ENCODE peak calls at places on chromosomes 5 and 9, in four cellular contexts. One of them, this sample, is unnamed.
A peak's percentile ranks its signal among the peaks of the same experiment; 100 is the strongest.

GRCh38 chr9:86303316-86303975 is 21.1 kb upstream of the ISCA1 start:
- DNase-seq in HepG2: no peak
- DNase-seq in A549: no peak
- DNase-seq in K562: peak; percentile 12
- DNase-seq in this sample: no peak

GRCh38 chr5:99460701-99461100 is 531.9 kb upstream of the CHD1 start:
- DNase-seq in A549: no peak
- DNase-seq in HepG2: no peak
- DNase-seq in K562: no peak
- DNase-seq in this sample: no peak

GRCh38 chr9:31168161-31168560 is 1216.3 kb upstream of the ACO1 start:
- DNase-seq in A549: no peak
- DNase-seq in K562: no peak
- DNase-seq in HepG2: no peak
- DNase-seq in this sample: no peak

GRCh38 chr9:98993570-98993945 is 49.9 kb downstream of the COL15A1 start:
- DNase-seq in A549: peak; percentile 33
- DNase-seq in K562: no peak
- DNase-seq in HepG2: no peak
- DNase-seq in this sample: no peak

GRCh38 chr9:94804917-94805544 is 78.5 kb downstream of the AOPEP start:
- DNase-seq in A549: peak; percentile 62
- DNase-seq in HepG2: no peak
- DNase-seq in K562: no peak
- DNase-seq in this sample: no peak

GRCh38 chr5:54470191-54470590 is 14.7 kb downstream of the HSPB3 start:
- DNase-seq in HepG2: no peak
- DNase-seq in A549: no peak
- DNase-seq in K562: no peak
- DNase-seq in this sample: no peak

GRCh38 chr5:145917288-145917687 is 19.1 kb upstream of the SH3RF2 start:
- DNase-seq in A549: no peak
- DNase-seq in K562: no peak
- DNase-seq in HepG2: no peak
- DNase-seq in this sample: no peak

GRCh38 chr9:136093331-136093986 is 1.6 kb downstream of the NACC2 start:
- DNase-seq in HepG2: no peak
- DNase-seq in K562: peak; percentile 80
- DNase-seq in A549: peak; percentile 51
- DNase-seq in this sample: no peak

GRCh38 chr5:56530031-56530430 is 285.3 kb upstream of the MAP3K1 start:
- DNase-seq in K562: peak; percentile 6
- DNase-seq in HepG2: no peak
- DNase-seq in A549: no peak
- DNase-seq in this sample: no peak

GRCh38 chr5:10552183-10553143 is 11.4 kb upstream of the ANKRD33B start:
- DNase-seq in A549: peak; percentile 51
- DNase-seq in HepG2: no peak
- DNase-seq in K562: no peak
- DNase-seq in this sample: no peak

GRCh38 chr9:9792144-9792857 is 820.5 kb downstream of the PTPRD start:
- DNase-seq in HepG2: no peak
- DNase-seq in K562: no peak
- DNase-seq in A549: no peak
- DNase-seq in this sample: no peak

GRCh38 chr5:94243612-94244011 is 374.8 kb downstream of the KIAA0825 start:
- DNase-seq in A549: no peak
- DNase-seq in HepG2: no peak
- DNase-seq in K562: no peak
- DNase-seq in this sample: no peak
- TF ChIP-seq NR3C1 in A549: no peak
- TF ChIP-seq NR3C1 in HepG2: no peak
- TF ChIP-seq NR3C1 in K562: no peak
- TF ChIP-seq NR3C1 in this sample: no peak

GRCh38 chr9:131628821-131629197 is 83.5 kb downstream of the PRRT1B start:
- DNase-seq in A549: no peak
- DNase-seq in HepG2: no peak
- DNase-seq in K562: no peak
- DNase-seq in this sample: no peak

GRCh38 chr9:131625848-131626670 is 80.7 kb downstream of the PRRT1B start:
- DNase-seq in K562: no peak
- DNase-seq in A549: no peak
- DNase-seq in HepG2: no peak
- DNase-seq in this sample: no peak

GRCh38 chr9:131627326-131627845 is 82.1 kb downstream of the PRRT1B start:
- DNase-seq in HepG2: no peak
- DNase-seq in A549: no peak
- DNase-seq in K562: no peak
- DNase-seq in this sample: no peak

GRCh38 chr9:131629827-131630205 is 84.5 kb downstream of the PRRT1B start:
- DNase-seq in HepG2: no peak
- DNase-seq in K562: no peak
- DNase-seq in A549: no peak
- DNase-seq in this sample: no peak

GRCh38 chr9:131627846-131628820 is 82.8 kb downstream of the PRRT1B start:
- DNase-seq in A549: no peak
- DNase-seq in HepG2: no peak
- DNase-seq in K562: no peak
- DNase-seq in this sample: no peak
- TF ChIP-seq NR3C1 in A549: no peak
- TF ChIP-seq NR3C1 in HepG2: no peak
- TF ChIP-seq NR3C1 in K562: no peak
- TF ChIP-seq NR3C1 in this sample: no peak

GRCh38 chr9:104073770-104074133 is 20.4 kb upstream of the SMC2 start:
- DNase-seq in K562: no peak
- DNase-seq in HepG2: no peak
- DNase-seq in A549: no peak
- DNase-seq in this sample: no peak

GRCh38 chr9:104074876-104075275 is 19.2 kb upstream of the SMC2 start:
- DNase-seq in K562: no peak
- DNase-seq in A549: peak; percentile 56
- DNase-seq in HepG2: peak; percentile 32
- DNase-seq in this sample: no peak

GRCh38 chr9:104073098-104073769 is 20.9 kb upstream of the SMC2 start:
- DNase-seq in K562: no peak
- DNase-seq in A549: no peak
- DNase-seq in HepG2: no peak
- DNase-seq in this sample: no peak

GRCh38 chr9:104078596-104078995 is 15.5 kb upstream of the SMC2 start:
- DNase-seq in A549: no peak
- DNase-seq in K562: no peak
- DNase-seq in HepG2: no peak
- DNase-seq in this sample: no peak

DNA sequence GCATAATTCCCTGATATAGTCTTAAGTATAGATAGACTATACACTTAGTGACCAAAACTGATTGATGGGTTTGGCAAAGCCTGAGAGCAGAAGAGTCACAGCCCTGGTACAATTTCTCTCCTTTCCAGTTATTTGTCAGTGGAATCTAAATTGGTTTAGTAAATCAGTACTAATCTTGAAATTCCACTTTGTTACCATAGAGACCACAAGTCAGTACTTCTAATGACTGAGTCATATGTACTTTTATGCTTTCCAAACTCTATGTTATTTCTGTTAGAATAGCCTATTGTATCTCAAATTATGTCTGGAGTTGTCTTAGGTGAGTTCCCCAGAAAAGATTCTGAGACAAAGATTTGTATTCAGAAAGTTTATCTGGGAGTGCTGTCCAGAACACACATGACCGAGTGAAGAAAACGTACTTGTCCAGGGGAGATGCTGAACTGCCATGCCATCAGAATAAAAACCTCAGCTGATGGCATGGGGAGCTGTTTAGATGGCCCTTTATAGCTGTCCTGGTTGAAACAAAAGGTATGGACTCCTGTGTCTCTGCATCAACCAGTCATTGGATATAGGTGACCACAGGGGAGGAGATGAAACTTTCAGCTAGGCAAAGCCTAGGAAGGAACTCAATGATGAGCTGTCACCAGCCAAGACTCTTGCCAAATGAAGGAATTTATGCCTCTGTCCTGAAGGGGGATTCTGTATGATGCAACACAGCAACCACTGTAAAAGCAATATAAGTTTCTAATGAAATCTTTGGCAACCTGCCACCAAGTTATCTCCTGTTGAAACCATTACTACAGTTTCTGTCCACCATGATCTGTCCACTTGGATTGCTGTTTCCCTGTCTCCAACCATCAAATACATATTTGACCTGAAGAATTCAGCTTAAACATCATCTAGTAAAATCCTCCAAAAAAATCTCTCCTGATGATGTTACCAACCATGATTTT is 18.0 kb upstream of the SMC2 start:
- DNase-seq in HepG2: no peak
- DNase-seq in A549: no peak
- DNase-seq in K562: no peak
- DNase-seq in this sample: no peak
- TF ChIP-seq NR3C1 in HepG2: no peak
- TF ChIP-seq NR3C1 in A549: no peak
- TF ChIP-seq NR3C1 in K562: no peak
- TF ChIP-seq NR3C1 in this sample: no peak

GRCh38 chr9:116717150-116717549 is 30.0 kb downstream of the TRIM32 start:
- DNase-seq in HepG2: no peak
- DNase-seq in K562: no peak
- DNase-seq in A549: no peak
- DNase-seq in this sample: no peak
- TF ChIP-seq NR3C1 in HepG2: no peak
- TF ChIP-seq NR3C1 in K562: no peak
- TF ChIP-seq NR3C1 in A549: no peak
- TF ChIP-seq NR3C1 in this sample: no peak

DNA sequence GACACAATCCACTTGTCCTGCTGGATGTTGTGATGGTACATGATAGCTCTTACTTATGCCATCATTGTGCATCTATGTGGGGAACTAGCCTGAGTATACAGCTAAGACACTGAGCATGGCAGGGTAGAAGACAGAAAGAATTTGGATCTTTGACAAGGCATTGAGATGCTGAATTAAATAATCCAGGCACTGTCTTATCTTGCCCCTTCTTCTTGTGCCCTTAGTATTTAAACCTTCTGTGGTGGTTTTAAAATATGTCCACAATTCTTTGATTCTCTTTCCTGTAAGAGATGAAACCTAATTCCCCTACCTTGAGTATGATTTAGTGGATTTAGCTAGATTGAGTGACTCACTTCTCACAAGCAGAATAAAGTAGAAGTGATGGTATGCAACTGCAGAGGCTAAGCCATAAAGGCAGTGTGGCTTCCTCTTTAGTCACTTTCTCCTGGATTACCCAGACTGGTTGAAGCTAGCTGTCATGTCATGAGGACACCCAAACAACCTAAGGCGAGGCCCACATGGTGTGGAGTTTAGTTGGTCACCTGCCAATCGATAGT is 174.0 kb upstream of the NREP start:
- DNase-seq in A549: no peak
- DNase-seq in HepG2: no peak
- DNase-seq in K562: no peak
- DNase-seq in this sample: no peak
- TF ChIP-seq NR3C1 in A549: no peak
- TF ChIP-seq NR3C1 in HepG2: no peak
- TF ChIP-seq NR3C1 in K562: no peak
- TF ChIP-seq NR3C1 in this sample: no peak

GRCh38 chr5:130189961-130190360 is 285.7 kb downstream of the CHSY3 start:
- DNase-seq in K562: no peak
- DNase-seq in A549: no peak
- DNase-seq in HepG2: no peak
- DNase-seq in this sample: no peak
- TF ChIP-seq NR3C1 in K562: no peak
- TF ChIP-seq NR3C1 in A549: no peak
- TF ChIP-seq NR3C1 in HepG2: no peak
- TF ChIP-seq NR3C1 in this sample: no peak

GRCh38 chr5:127589309-127590036 is 59.4 kb upstream of the CTXN3 start:
- DNase-seq in HepG2: no peak
- DNase-seq in K562: no peak
- DNase-seq in A549: no peak
- DNase-seq in this sample: peak; percentile 17

GRCh38 chr5:127590154-127590722 is 58.6 kb upstream of the CTXN3 start:
- DNase-seq in HepG2: no peak
- DNase-seq in K562: no peak
- DNase-seq in A549: no peak
- DNase-seq in this sample: no peak

GRCh38 chr5:127587246-127587917 is 61.5 kb upstream of the CTXN3 start:
- DNase-seq in A549: no peak
- DNase-seq in HepG2: no peak
- DNase-seq in K562: no peak
- DNase-seq in this sample: no peak

GRCh38 chr5:127586811-127587210 is 62.1 kb upstream of the CTXN3 start:
- DNase-seq in K562: no peak
- DNase-seq in HepG2: no peak
- DNase-seq in A549: no peak
- DNase-seq in this sample: no peak

DNA sequence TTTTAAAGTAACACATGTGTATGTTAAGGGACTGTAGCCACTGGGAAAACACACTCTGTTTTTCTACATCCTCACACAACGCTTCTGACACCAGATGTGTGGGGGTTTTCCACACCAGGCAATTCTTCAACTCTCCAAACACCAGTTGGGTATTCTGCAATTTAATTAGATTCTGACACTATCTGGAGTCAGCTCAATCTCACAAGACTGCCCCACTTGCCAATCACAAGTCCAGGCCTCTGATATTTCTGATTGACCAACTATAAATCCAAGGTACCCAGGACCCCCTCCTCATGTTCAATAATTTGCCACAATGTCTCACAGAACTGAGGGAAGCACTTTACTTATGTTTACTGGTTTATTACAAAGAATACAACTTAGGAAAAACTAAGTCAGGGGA is 60.5 kb upstream of the CTXN3 start:
- DNase-seq in HepG2: no peak
- DNase-seq in A549: no peak
- DNase-seq in K562: no peak
- DNase-seq in this sample: no peak
- TF ChIP-seq NR3C1 in HepG2: no peak
- TF ChIP-seq NR3C1 in A549: no peak
- TF ChIP-seq NR3C1 in K562: no peak
- TF ChIP-seq NR3C1 in this sample: no peak

GRCh38 chr9:69307446-69308216 is 17.4 kb upstream of the ENTREP1 start:
- DNase-seq in HepG2: no peak
- DNase-seq in A549: no peak
- DNase-seq in K562: no peak
- DNase-seq in this sample: peak; percentile 17
- TF ChIP-seq NR3C1 in HepG2: no peak
- TF ChIP-seq NR3C1 in A549: no peak
- TF ChIP-seq NR3C1 in K562: no peak
- TF ChIP-seq NR3C1 in this sample: no peak

DNA sequence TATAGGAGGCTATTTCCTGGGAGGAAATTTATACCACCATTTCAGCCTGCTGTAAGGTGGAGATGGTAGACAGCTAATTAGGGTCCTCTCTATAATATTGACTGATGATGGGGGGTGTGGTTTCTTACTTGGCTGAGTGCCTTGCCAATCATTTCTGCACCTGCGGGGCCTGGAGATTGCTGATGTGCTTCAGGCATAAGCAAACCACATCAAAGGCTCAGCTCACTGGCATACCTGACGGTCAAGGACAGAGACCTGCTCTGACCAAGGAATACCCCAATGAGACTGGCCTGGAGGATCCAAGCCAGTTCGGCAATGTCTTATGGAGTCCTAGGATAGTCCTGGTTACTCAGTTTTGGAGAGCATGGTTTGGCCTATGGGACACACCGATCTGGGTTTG is 29.5 kb downstream of the ANKH start:
- DNase-seq in HepG2: peak; percentile 81
- DNase-seq in A549: no peak
- DNase-seq in K562: no peak
- DNase-seq in this sample: no peak
- TF ChIP-seq NR3C1 in HepG2: no peak
- TF ChIP-seq NR3C1 in A549: no peak
- TF ChIP-seq NR3C1 in K562: no peak
- TF ChIP-seq NR3C1 in this sample: no peak